ENCODE peak calls at places on chromosomes 6 and 20, in seven cellular contexts. Y is pancreas, G is right atrium auricular region, O is H9, L is neural progenitor cell, C is esophagus squamous epithelium, Z is hepatocyte. S is an unnamed sample. For H3K4me1, the result is how much of the 10 kb centered on the place peaks cover.

GRCh38 chr20:43901296-43901695 is 13.4 kb upstream of the TOX2 start:
- DNase-seq in Y (no peak), G (no peak), O (no peak), L (no peak), C (no peak), Z (no peak), S (no peak)

GRCh38 chr6:130143709-130144108 is 79.0 kb downstream of the SAMD3 start:
- DNase-seq in Y (no peak), G (no peak), O (no peak), L (no peak), C (no peak), Z (no peak), S (no peak)

GRCh38 chr20:9300534-9300933 is 213.9 kb upstream of the LAMP5 start:
- DNase-seq in Y (no peak), G (no peak), O (no peak), L (no peak), C (no peak), Z (no peak), S (no peak)

GRCh38 chr6:121881974-121882667 is 446.7 kb downstream of the GJA1 start:
- DNase-seq in Y (no peak), G (no peak), O (no peak), L (no peak), C (no peak), Z (no peak), S (no peak)

GRCh38 chr6:34570066-34570833 is 14.1 kb upstream of the SPDEF start:
- DNase-seq in Y (no peak), G (no peak), O (no peak), L (no peak), C (no peak), Z (no peak), S (no peak)

GRCh38 chr20:6017880-6018279 is 36.0 kb downstream of the LRRN4 start:
- DNase-seq in Y (no peak), G (no peak), O (no peak), L (no peak), C (no peak), Z (no peak), S (no peak)

GRCh38 chr20:46307139-46307998 is 929 bp downstream of the CDH22 start:
- DNase-seq in Y (peak), G (no peak), O (peak), L (peak), C (no peak), Z (peak), S (no peak)

GRCh38 chr20:4243071-4243470 is 227.7 kb upstream of the RNF24 start:
- DNase-seq in Y (no peak), G (no peak), O (peak), L (peak), C (no peak), Z (peak), S (no peak)

GRCh38 chr6:100880149-100880900 is 804 bp downstream of the ASCC3 start:
- DNase-seq in Y (no peak), G (no peak), O (no peak), L (no peak), C (no peak), Z (peak), S (no peak)

GRCh38 chr6:154164397-154164796 is 125.4 kb downstream of the OPRM1 start:
- DNase-seq in Y (no peak), G (peak), O (no peak), L (no peak), C (no peak), Z (peak), S (peak)

GRCh38 chr6:11953641-11954040 is 58.5 kb upstream of the HIVEP1 start:
- DNase-seq in Y (no peak), G (no peak), O (no peak), L (no peak), C (no peak), Z (no peak), S (no peak)

GRCh38 chr6:14001329-14002012 is 76.7 kb downstream of the RNF182 start:
- DNase-seq in Y (no peak), G (no peak), O (no peak), L (no peak), C (no peak), Z (peak), S (peak)

GRCh38 chr6:29723666-29724588 is 693 bp downstream of the HLA-F start:
- DNase-seq in Y (peak), G (no peak), O (peak), L (peak), C (no peak), Z (peak), S (peak)

GRCh38 chr20:11001767-11002540 is 328.2 kb upstream of the JAG1 start:
- DNase-seq in Y (no peak), G (no peak), O (no peak), L (no peak), C (peak), Z (peak), S (no peak)

GRCh38 chr20:53493201-53493908 is 100.3 kb downstream of the ZNF217 start:
- DNase-seq in Y (no peak), G (no peak), O (no peak), L (no peak), C (no peak), Z (no peak), S (no peak)

GRCh38 chr6:71886184-71887005 is at the start of gene RIMS1:
- DNase-seq in Y (peak), G (no peak), O (peak), L (peak), C (no peak), Z (peak), S (no peak)

GRCh38 chr20:20780127-20780822 is 67.8 kb upstream of the RALGAPA2 start:
- DNase-seq in Y (peak), G (peak), O (peak), L (no peak), C (no peak), Z (peak), S (peak)

GRCh38 chr6:19905584-19905983 is 68.4 kb downstream of the ID4 start:
- DNase-seq in Y (no peak), G (no peak), O (no peak), L (no peak), C (no peak), Z (no peak), S (no peak)

GRCh38 chr6:160801418-160801817 is 99.4 kb downstream of the PLG start:
- DNase-seq in Y (no peak), G (no peak), O (no peak), L (no peak), C (no peak), Z (no peak), S (no peak)

GRCh38 chr6:163490826-163491577 is 76.5 kb downstream of the QKI start:
- DNase-seq in Y (peak), G (peak), O (no peak), L (peak), C (no peak), Z (peak), S (peak)

GRCh38 chr6:52724406-52725121 is 38.7 kb downstream of the GSTA2 start:
- DNase-seq in Y (peak), G (peak), O (peak), L (peak), C (no peak), Z (peak), S (no peak)

GRCh38 chr6:136526196-136526930 is 23.9 kb downstream of the MAP7 start:
- DNase-seq in Y (peak), G (peak), O (peak), L (peak), C (no peak), Z (peak), S (peak)

GRCh38 chr6:14129572-14129971 is 12.0 kb downstream of the CD83 start:
- DNase-seq in Y (no peak), G (no peak), O (peak), L (peak), C (no peak), Z (peak), S (peak)

GRCh38 chr20:2688041-2688591 is 4.5 kb upstream of the EBF4 start:
- DNase-seq in Y (no peak), G (no peak), O (peak), L (peak), C (no peak), Z (peak), S (no peak)

GRCh38 chr6:155106456-155107107 is 111.5 kb downstream of the TIAM2 start:
- DNase-seq in Y (no peak), G (no peak), O (no peak), L (no peak), C (no peak), Z (no peak), S (no peak)

GRCh38 chr20:39547546-39548410 is 585.6 kb downstream of the DHX35 start:
- DNase-seq in Y (no peak), G (no peak), O (no peak), L (no peak), C (no peak), Z (no peak), S (no peak)

GRCh38 chr6:127971945-127972391 is 71.1 kb upstream of the THEMIS start:
- DNase-seq in Y (no peak), G (no peak), O (no peak), L (no peak), C (no peak), Z (no peak), S (no peak)

GRCh38 chr6:153214439-153214838 is 83.4 kb upstream of the RGS17 start:
- DNase-seq in Y (no peak), G (no peak), O (no peak), L (no peak), C (no peak), Z (no peak), S (no peak)

DNA sequence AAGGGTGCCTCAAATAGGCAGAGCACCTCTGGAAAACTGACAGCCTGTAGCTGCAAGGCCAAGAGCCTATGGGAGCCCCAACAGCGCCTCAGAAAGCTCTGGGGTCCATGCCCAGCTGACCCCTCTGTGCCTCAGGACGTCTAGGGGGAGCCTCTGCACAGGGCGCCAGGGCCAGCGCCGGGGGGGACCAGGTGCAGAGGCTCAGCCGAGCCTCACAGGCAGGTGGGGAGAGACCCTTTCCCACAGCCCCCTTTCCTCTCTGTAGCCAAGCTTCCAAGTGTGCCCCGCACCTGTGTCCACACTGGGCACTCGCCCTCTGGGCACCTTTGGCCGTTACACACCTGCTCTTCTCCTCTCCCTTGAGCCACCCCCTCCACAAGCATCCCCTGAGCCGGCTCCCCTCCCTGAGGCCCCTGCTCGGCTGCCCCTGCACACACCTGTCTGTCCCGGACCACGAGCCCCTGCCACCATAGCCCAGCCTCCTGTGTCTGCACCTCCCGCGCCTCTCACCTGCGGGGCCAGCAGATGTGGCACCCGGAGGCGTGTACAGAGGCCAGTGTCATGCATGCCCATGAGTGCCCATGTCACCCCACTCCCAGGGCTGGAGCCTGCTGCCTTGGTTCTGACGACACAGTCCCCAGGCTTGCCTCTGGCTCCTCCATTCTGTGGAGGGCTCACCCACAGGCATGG is 53.3 kb downstream of the GINS1 start:
- DNase-seq in Y (no peak), G (no peak), O (no peak), L (no peak), C (no peak), Z (no peak), S (no peak)
- TF ChIP-seq CTCF in Y (no peak), G (no peak), O (no peak), L (no peak), C (no peak), Z (no peak), S (no peak)

GRCh38 chr6:47238456-47238995 is 71.2 kb downstream of the TNFRSF21 start:
- DNase-seq in Y (no peak), G (no peak), O (no peak), L (no peak), C (no peak), Z (peak), S (no peak)

GRCh38 chr6:47235964-47236760 is 73.5 kb downstream of the TNFRSF21 start:
- DNase-seq in Y (peak), G (no peak), O (no peak), L (no peak), C (no peak), Z (peak), S (no peak)

GRCh38 chr6:47229255-47229654 is 80.5 kb downstream of the TNFRSF21 start:
- DNase-seq in Y (no peak), G (no peak), O (no peak), L (no peak), C (no peak), Z (no peak), S (no peak)

GRCh38 chr6:47230579-47230978 is 79.1 kb downstream of the TNFRSF21 start:
- DNase-seq in Y (no peak), G (no peak), O (no peak), L (no peak), C (no peak), Z (no peak), S (no peak)

DNA sequence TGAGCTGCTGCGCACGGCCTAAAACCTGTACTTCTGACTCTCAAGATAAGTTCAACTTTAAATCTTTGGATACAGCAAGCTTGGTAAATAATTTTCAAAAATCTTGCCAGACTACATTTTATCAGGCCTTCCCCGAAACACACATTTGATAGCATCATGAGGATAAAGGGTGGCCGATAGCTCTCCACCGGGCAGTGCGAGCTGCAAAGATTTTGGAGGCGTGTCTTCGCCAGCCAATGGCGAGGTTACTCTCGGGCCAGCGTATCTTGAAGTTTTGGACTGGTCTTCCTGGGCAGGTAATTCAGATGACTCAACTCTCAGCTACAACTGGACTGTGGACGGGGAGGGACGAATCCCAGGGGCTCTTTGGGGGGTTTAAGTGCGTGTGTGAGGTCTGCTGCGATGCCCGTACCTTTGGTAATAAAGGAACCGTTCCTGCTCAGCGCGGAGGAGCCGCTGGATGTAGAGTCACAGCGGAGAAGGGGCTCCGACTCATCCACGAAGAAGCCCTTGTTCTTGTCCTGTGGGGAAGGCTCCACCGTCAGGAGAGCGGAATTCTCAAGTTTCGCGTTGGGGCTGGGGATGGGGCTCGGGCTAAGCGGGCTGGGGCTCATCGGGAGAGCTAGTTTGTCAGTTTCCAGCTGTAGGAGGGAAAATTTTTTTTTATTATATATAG is 75.3 kb downstream of the TNFRSF21 start:
- DNase-seq in Y (peak), G (no peak), O (no peak), L (no peak), C (no peak), Z (no peak), S (no peak)
- H3K4me1 ChIP-seq in Y (under half), G (under half), O (under half), L (under half), C (under half), Z (under half), S (under half)

GRCh38 chr20:45305262-45305661 is 1.4 kb upstream of the RBPJL start:
- DNase-seq in Y (peak), G (no peak), O (peak), L (no peak), C (no peak), Z (no peak), S (no peak)

GRCh38 chr20:45304464-45304999 is 2.1 kb upstream of the RBPJL start:
- DNase-seq in Y (peak), G (no peak), O (peak), L (no peak), C (no peak), Z (no peak), S (no peak)

GRCh38 chr20:45308078-45308778 is at the start of gene MATN4:
- DNase-seq in Y (peak), G (peak), O (peak), L (no peak), C (no peak), Z (no peak), S (no peak)

GRCh38 chr20:45307076-45307645 is 521 bp downstream of the RBPJL start:
- DNase-seq in Y (peak), G (no peak), O (peak), L (no peak), C (no peak), Z (no peak), S (no peak)

DNA sequence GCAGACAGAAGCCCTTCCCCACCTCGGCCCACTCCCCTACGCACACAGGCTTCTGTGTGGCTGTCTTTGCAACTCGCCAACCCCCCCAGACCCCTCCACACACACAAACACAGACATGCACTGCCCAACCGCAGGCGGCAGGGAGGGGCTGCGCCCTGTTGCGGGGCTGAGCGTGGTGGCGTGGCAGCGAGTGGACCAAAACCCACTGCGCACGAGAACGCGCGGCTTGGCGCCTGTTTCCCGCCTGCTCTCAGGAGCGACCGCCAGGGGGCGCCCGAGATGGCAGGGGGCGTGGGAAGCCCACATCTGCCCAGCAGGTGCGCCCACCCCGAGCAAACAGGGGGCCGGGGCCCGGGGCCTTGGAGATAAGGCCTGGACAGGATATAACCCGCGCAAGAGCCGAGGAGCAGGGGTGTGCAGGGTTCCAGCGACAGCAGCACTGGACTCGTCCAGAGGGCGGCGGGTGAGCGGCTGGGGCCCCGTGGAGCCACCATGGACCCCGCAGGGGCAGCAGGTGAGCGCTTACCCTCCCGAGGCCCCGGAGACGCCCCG is at the start of gene RBPJL:
- DNase-seq in Y (peak), G (no peak), O (peak), L (peak), C (no peak), Z (no peak), S (no peak)
- TF ChIP-seq CTCF in Y (peak), G (peak), O (peak), L (peak), C (peak), Z (peak), S (peak)

GRCh38 chr6:158223926-158224325 is 55.8 kb downstream of the GTF2H5 start:
- DNase-seq in Y (no peak), G (no peak), O (no peak), L (no peak), C (no peak), Z (no peak), S (no peak)
- H3K4me1 ChIP-seq in Y (under half), G (under half), O (under half), L (under half), C (under half), Z (under half), S (under half)

DNA sequence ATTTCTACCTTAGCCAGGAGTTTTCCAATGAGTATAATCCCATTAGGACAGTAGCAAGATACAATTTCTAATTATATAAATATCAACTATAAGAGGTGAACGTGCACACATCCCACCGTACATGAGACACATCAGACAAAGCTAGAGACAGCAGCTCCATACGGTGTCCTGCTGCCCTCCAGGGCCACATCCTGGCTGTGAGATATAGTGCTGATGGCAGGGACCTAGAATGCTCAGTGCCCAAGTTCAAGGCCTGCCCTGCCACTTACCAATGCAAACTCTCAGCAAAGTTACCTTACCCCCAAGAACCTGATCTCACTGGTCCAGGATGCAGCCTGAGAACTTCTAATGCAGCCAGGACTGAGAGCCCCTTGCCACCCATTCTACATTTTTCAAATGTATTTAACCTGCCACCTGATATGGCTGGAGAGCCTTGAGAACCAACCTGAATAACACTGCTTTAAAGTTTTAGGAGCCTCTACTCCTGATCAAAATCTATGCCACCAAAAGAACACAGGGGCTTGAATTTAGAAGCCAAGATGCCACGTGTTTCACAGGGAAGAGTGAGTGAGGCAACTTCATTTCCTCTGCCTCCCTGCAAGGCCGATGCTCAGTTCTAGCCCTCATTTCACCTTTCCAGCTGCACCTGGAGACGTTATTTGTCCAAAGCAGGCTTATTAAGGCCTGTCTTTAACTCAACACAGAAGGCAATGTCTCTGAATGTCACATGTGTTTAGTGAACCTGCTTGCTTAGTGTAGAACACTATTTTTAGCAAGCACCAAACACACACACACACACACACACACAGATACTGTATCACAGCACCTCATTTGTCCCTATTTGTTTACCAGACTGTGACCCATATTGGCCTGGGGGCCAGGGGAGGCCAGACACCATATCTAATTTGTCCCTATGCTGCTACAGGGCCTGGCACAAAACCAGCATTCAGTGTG is 6.1 kb downstream of the NFATC2 start:
- DNase-seq in Y (no peak), G (no peak), O (no peak), L (no peak), C (no peak), Z (no peak), S (no peak)
- TF ChIP-seq CTCF in Y (no peak), G (no peak), O (no peak), L (no peak), C (no peak), Z (no peak), S (no peak)